ENCODE peak calls at places on chromosome 6, in four cellular contexts. U, B, R and G are unnamed samples.

GRCh38 chr6:170449835-170450753 is 103.0 kb downstream of the PSMB1 start:
- DNase-seq in B (no peak), U (no peak), R (no peak), G (no peak)

GRCh38 chr6:134416501-134417154 is 98.7 kb upstream of the SGK1 start:
- DNase-seq in U (no peak), B (no peak), R (peak; percentile 75), G (no peak)

GRCh38 chr6:130460934-130461333 is 95.1 kb downstream of the TMEM200A start:
- DNase-seq in R (no peak), U (no peak), B (no peak), G (no peak)

GRCh38 chr6:6332240-6332639 is 11.8 kb upstream of the F13A1 start:
- DNase-seq in U (no peak), R (no peak), B (no peak), G (no peak)

GRCh38 chr6:144893737-144894151 is 608.6 kb downstream of the UTRN start:
- DNase-seq in R (peak; percentile 6), B (no peak), U (no peak), G (no peak)

GRCh38 chr6:138862491-138862890 is 66.6 kb downstream of the ECT2L start:
- DNase-seq in R (no peak), B (no peak), U (no peak), G (no peak)

GRCh38 chr6:113049190-113049589 is 702.1 kb downstream of the RFPL4B start:
- DNase-seq in U (no peak), R (peak; percentile 40), B (no peak), G (no peak)

GRCh38 chr6:164286021-164286420 is 871.5 kb downstream of the QKI start:
- DNase-seq in R (peak; percentile 11), U (no peak), B (no peak), G (no peak)

GRCh38 chr6:22367331-22367730 is 70.5 kb upstream of the PRL start:
- DNase-seq in U (no peak), B (no peak), R (peak; percentile 56), G (no peak)

GRCh38 chr6:135901776-135902524 is 50.4 kb downstream of the PDE7B start:
- DNase-seq in R (peak; percentile 92), U (no peak), B (no peak), G (peak; percentile 69)

GRCh38 chr6:27290850-27291208 is 21.2 kb downstream of the POM121L2 start:
- DNase-seq in B (no peak), R (no peak), U (no peak), G (no peak)
- H3K4me3 ChIP-seq in B (no peak overlapping the region), R (no peak overlapping the region), U (no peak overlapping the region), G (peak overlapping the region; percentile 2)

GRCh38 chr6:161236091-161236633 is 37.7 kb downstream of the AGPAT4 start:
- DNase-seq in U (no peak), R (no peak), B (no peak), G (no peak)
- H3K36me3 ChIP-seq in U (no peaks in the 10 kb centered on the region), R (no peaks in the 10 kb centered on the region), B (no peaks in the 10 kb centered on the region), G (peaks cover 3% of the 10 kb centered on the region)

DNA sequence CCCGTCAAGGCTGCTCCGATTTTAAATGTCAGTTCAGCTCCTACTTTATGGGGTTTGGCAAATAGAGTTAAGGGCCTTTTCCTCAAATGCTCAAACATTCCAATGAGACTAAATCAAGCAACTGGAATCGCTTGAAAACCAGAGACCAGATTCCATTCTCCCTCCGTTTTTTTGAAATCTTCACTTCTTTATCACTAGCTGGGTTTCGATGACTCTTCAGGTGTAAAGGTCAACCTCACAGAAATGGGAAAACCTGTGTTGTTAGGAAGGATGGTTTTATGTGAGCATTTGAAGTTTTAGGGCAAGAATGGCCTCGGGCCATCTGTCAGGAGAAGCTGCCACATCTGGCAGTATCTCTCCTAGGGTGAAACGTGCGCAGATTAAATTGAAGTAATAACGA is 24.9 kb downstream of the TTLL2 start:
- DNase-seq in B (no peak), R (no peak), U (no peak), G (no peak)
- H3K4me3 ChIP-seq in B (no peak overlapping the region), R (no peak overlapping the region), U (no peak overlapping the region), G (no peak overlapping the region)

GRCh38 chr6:30635834-30636233 is 9.2 kb downstream of the ATAT1 start:
- DNase-seq in B (no peak), U (no peak), R (no peak), G (no peak)
- H3K36me3 ChIP-seq in B (peaks cover 8% of the 10 kb centered on the region), U (no peaks in the 10 kb centered on the region), R (peaks cover 17% of the 10 kb centered on the region), G (no peaks in the 10 kb centered on the region)

GRCh38 chr6:147449405-147450161 is 58.9 kb upstream of the SAMD5 start:
- DNase-seq in B (no peak), R (no peak), U (no peak), G (no peak)
- H3K4me3 ChIP-seq in B (no peak overlapping the region), R (no peak overlapping the region), U (no peak overlapping the region), G (no peak overlapping the region)

DNA sequence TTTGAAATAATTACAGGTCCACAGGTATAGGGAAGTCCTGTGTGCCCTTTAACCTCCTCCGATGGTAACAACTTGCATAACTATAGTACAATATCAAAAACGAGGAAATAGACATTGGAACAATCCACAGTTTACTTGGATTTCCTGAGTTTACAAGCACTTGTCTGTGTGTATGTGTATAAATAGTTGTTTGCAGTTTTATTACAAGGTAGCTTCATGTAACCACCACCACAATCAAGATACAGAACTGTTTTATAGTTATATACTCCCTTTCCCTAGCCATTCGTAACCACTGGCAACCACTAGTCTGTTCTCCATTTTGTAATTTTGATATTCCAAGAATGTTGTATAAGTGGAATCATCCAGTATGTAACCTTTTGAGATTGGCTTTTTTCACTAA is 9.1 kb downstream of the FBXO9 start:
- DNase-seq in U (no peak), R (no peak), B (no peak), G (no peak)
- H3K36me3 ChIP-seq in U (peaks cover 47% of the 10 kb centered on the region), R (peaks cover 29% of the 10 kb centered on the region), B (peaks cover 27% of the 10 kb centered on the region), G (peaks cover 44% of the 10 kb centered on the region)

DNA sequence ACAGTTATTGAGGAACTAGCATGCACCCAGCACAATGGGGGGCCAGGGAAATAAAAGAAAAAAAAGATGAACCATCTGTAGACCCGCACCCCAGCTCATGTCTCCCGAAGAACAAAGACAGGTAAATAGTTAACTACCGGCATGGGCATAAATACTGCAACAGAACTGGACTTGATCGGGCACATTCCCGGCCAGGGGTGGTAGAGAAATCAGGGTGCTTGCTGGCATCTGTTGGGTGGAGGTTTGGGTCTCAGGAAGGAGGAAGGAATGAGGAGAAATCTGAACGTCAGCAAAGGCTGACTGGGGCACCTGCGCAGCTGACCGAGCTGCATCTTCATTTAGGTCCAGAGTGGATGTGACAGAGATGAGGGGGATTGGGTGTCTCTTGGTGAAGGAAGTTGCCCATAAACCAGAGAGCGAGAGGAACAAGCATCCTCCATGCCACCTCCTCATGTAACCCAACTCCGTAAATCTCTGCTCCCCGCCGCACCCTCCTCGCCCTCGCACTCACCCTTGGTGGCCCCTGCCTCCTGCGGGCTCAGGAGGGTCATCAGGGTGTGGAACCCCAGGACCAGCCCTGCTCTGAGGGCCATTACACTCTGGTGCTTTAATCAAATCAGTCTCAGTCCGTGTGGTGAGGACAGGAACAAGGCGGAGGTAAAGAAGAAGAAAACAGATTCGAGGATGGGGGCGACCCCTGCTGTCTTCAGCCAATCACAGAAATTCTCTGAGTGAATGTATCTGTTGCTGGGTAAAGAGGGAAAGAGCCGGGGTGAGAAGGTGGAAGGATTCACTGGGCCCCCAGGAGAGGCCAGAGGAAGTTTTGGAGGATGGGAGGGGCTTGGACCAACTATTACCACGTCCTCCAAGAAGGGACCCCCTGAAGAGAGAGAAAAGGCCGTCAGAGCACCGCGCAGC is at the start of gene HLA-DOA:
- DNase-seq in R (peak; percentile 3), U (no peak), B (no peak), G (peak; percentile 41)
- H3K4me3 ChIP-seq in R (no peak within 1 kb of the TSS), U (no peak within 1 kb of the TSS), B (no peak within 1 kb of the TSS), G (no peak within 1 kb of the TSS)